ENCODE peak calls at places on chromosomes 13 and 19, in four cellular contexts. One of them, this sample, is unnamed.

GRCh38 chr19:47331490-47331889 is 485 bp upstream of the C5AR2 start:
- DNase-seq in GM12891: no peak
- DNase-seq in K562: no peak
- DNase-seq in GM12878: no peak
- DNase-seq in this sample: no peak

GRCh38 chr19:47097396-47098217 is 16.0 kb downstream of the ZC3H4 start:
- DNase-seq in GM12891: no peak
- DNase-seq in K562: no peak
- DNase-seq in GM12878: no peak
- DNase-seq in this sample: no peak

GRCh38 chr19:45616709-45617027 is 14.7 kb upstream of the GPR4 start:
- DNase-seq in GM12891: no peak
- DNase-seq in K562: peak
- DNase-seq in GM12878: no peak
- DNase-seq in this sample: no peak

GRCh38 chr19:1045247-1045603 is 5.3 kb downstream of the ABCA7 start:
- DNase-seq in GM12878: no peak
- DNase-seq in K562: peak
- DNase-seq in GM12891: peak
- DNase-seq in this sample: no peak

GRCh38 chr13:76425930-76426329 is 460.3 kb downstream of the KCTD12 start:
- DNase-seq in GM12878: no peak
- DNase-seq in K562: no peak
- DNase-seq in GM12891: no peak
- DNase-seq in this sample: no peak

GRCh38 chr13:44951184-44951583 is 38.1 kb downstream of the NUFIP1 start:
- DNase-seq in GM12878: no peak
- DNase-seq in GM12891: no peak
- DNase-seq in K562: no peak
- DNase-seq in this sample: no peak

GRCh38 chr13:113528101-113528797 is 37.7 kb upstream of the DCUN1D2 start:
- DNase-seq in GM12878: no peak
- DNase-seq in GM12891: no peak
- DNase-seq in K562: no peak
- DNase-seq in this sample: peak

GRCh38 chr19:4889034-4889825 is 13.5 kb downstream of the ARRDC5 start:
- DNase-seq in K562: peak
- DNase-seq in GM12891: no peak
- DNase-seq in GM12878: no peak
- DNase-seq in this sample: no peak

GRCh38 chr19:18700501-18701249 is 17.2 kb downstream of the CRTC1 start:
- DNase-seq in GM12878: peak
- DNase-seq in GM12891: peak
- DNase-seq in K562: peak
- DNase-seq in this sample: peak

GRCh38 chr13:20505405-20506366 is 20.0 kb downstream of the CRYL1 start:
- DNase-seq in GM12891: no peak
- DNase-seq in GM12878: no peak
- DNase-seq in K562: no peak
- DNase-seq in this sample: no peak

GRCh38 chr13:37656247-37656940 is 57.8 kb upstream of the POSTN start:
- DNase-seq in GM12891: no peak
- DNase-seq in GM12878: no peak
- DNase-seq in K562: no peak
- DNase-seq in this sample: no peak

GRCh38 chr13:40190656-40191100 is 475.8 kb downstream of the FOXO1 start:
- DNase-seq in GM12891: no peak
- DNase-seq in GM12878: no peak
- DNase-seq in K562: no peak
- DNase-seq in this sample: no peak

GRCh38 chr19:33391631-33392249 is 18.2 kb downstream of the CEBPG start:
- DNase-seq in K562: no peak
- DNase-seq in GM12878: no peak
- DNase-seq in GM12891: no peak
- DNase-seq in this sample: no peak

GRCh38 chr19:11044436-11044835 is 44.8 kb upstream of the LDLR start:
- DNase-seq in K562: no peak
- DNase-seq in GM12891: no peak
- DNase-seq in GM12878: no peak
- DNase-seq in this sample: no peak

GRCh38 chr13:57601536-57601935 is 30.0 kb upstream of the PCDH17 start:
- DNase-seq in GM12878: no peak
- DNase-seq in GM12891: no peak
- DNase-seq in K562: no peak
- DNase-seq in this sample: no peak

GRCh38 chr19:46574533-46574932 is 26.6 kb upstream of the CALM3 start:
- DNase-seq in GM12891: no peak
- DNase-seq in GM12878: no peak
- DNase-seq in K562: peak
- DNase-seq in this sample: no peak

GRCh38 chr19:47373246-47374240 is 24.4 kb downstream of the DHX34 start:
- DNase-seq in GM12891: no peak
- DNase-seq in GM12878: no peak
- DNase-seq in K562: no peak
- DNase-seq in this sample: no peak

GRCh38 chr13:23810842-23811241 is 78.4 kb downstream of the MIPEP start:
- DNase-seq in GM12891: no peak
- DNase-seq in GM12878: no peak
- DNase-seq in K562: no peak
- DNase-seq in this sample: no peak
- TF ChIP-seq SPI1 in GM12891: no peak
- TF ChIP-seq SPI1 in GM12878: no peak
- TF ChIP-seq SPI1 in K562: no peak
- TF ChIP-seq SPI1 in this sample: no peak

DNA sequence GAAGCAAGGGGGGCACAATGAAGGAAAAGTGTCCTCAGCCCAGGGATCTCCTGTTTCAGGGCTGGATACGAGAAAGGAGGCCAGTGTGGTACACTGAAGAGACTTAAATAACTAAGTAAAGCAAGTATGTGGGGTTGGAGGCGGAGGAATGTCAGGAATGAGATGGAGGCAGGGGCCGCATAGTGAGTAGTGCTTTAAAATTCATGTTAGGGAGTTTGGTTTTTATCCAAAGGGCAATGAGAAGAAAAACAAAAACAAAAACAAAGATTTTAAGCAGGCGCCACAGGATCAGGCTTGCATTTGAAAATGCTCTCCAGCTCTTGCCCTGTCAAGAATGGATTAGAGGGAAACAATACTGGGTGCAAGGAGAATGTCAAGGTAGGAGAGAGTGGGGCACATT is 273.4 kb downstream of the DCLK1 start:
- DNase-seq in GM12891: no peak
- DNase-seq in K562: no peak
- DNase-seq in GM12878: no peak
- DNase-seq in this sample: no peak
- TF ChIP-seq SPI1 in GM12891: no peak
- TF ChIP-seq SPI1 in K562: no peak
- TF ChIP-seq SPI1 in GM12878: no peak
- TF ChIP-seq SPI1 in this sample: no peak

DNA sequence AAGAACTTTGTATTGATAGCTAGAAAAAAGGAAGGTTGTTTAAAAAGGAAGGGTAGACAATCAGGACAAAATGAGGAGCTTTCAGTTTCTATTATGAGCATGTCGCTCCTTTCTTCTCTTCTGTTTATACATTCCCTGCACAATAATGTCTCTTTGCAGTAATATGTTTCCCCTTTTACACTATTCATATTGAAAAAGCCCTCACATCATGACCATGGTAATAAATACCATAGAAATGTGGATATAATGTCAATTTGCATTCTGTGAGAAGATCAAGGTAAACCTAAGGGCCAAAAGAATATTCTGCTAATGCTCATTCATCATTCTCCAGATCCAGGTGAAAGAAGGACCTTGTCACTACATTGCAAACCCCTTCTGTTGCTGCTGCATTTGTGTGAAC is 117.5 kb upstream of the SOX21 start:
- DNase-seq in GM12878: no peak
- DNase-seq in K562: no peak
- DNase-seq in GM12891: no peak
- DNase-seq in this sample: no peak
- TF ChIP-seq SPI1 in GM12878: no peak
- TF ChIP-seq SPI1 in K562: no peak
- TF ChIP-seq SPI1 in GM12891: no peak
- TF ChIP-seq SPI1 in this sample: no peak

GRCh38 chr13:110442946-110443632 is 118.4 kb downstream of the RAB20 start:
- DNase-seq in K562: no peak
- DNase-seq in GM12891: no peak
- DNase-seq in GM12878: no peak
- DNase-seq in this sample: no peak
- TF ChIP-seq SPI1 in K562: no peak
- TF ChIP-seq SPI1 in GM12891: no peak
- TF ChIP-seq SPI1 in GM12878: no peak
- TF ChIP-seq SPI1 in this sample: no peak

This sample was measured in HL-60.